ENCODE peak calls at places on chromosome 16, in nine cellular contexts. One of them, this sample, is unnamed.

GRCh38 chr16:72848759-72849664 is 198.9 kb downstream of the ZFHX3 start:
- DNase-seq in CD4-positive, CD25-positive, alpha-beta regulatory T cell: no peak
- DNase-seq in SK-MEL-5: peak; percentile 8
- DNase-seq in NCI-H1105 treated with DMSO at 0.1 percent for 48 hours: peak; percentile 77
- DNase-seq in coronary artery: peak; percentile 98
- DNase-seq in activated T-helper 1 cell treated with Interleukin-2 at 50 U/mL for 16 hours: no peak
- DNase-seq in heart right ventricle: peak; percentile 89
- DNase-seq in HuH-7: peak; percentile 32
- DNase-seq in stimulated activated CD4-positive, alpha-beta T cell treated with anti-CD3 and anti-CD28 coated beads, Interleukin-4, amount 100 ng/mL, for 24 hours: no peak
- DNase-seq in this sample: no peak

GRCh38 chr16:53805113-53805512 is 101.2 kb downstream of the FTO start:
- DNase-seq in CD4-positive, CD25-positive, alpha-beta regulatory T cell: no peak
- DNase-seq in SK-MEL-5: no peak
- DNase-seq in NCI-H1105 treated with DMSO at 0.1 percent for 48 hours: no peak
- DNase-seq in coronary artery: no peak
- DNase-seq in activated T-helper 1 cell treated with Interleukin-2 at 50 U/mL for 16 hours: no peak
- DNase-seq in heart right ventricle: no peak
- DNase-seq in HuH-7: no peak
- DNase-seq in stimulated activated CD4-positive, alpha-beta T cell treated with anti-CD3 and anti-CD28 coated beads, Interleukin-4, amount 100 ng/mL, for 24 hours: no peak
- DNase-seq in this sample: no peak

GRCh38 chr16:68040506-68041288 is 17.6 kb downstream of the DUS2 start:
- DNase-seq in CD4-positive, CD25-positive, alpha-beta regulatory T cell: peak; percentile 88
- DNase-seq in SK-MEL-5: peak; percentile 70
- DNase-seq in NCI-H1105 treated with DMSO at 0.1 percent for 48 hours: peak; percentile 53
- DNase-seq in coronary artery: peak; percentile 79
- DNase-seq in activated T-helper 1 cell treated with Interleukin-2 at 50 U/mL for 16 hours: peak; percentile 81
- DNase-seq in heart right ventricle: peak; percentile 83
- DNase-seq in HuH-7: peak; percentile 91
- DNase-seq in stimulated activated CD4-positive, alpha-beta T cell treated with anti-CD3 and anti-CD28 coated beads, Interleukin-4, amount 100 ng/mL, for 24 hours: peak; percentile 90
- DNase-seq in this sample: peak; percentile 82

GRCh38 chr16:51268237-51268636 is 117.2 kb upstream of the SALL1 start:
- DNase-seq in CD4-positive, CD25-positive, alpha-beta regulatory T cell: no peak
- DNase-seq in SK-MEL-5: no peak
- DNase-seq in NCI-H1105 treated with DMSO at 0.1 percent for 48 hours: no peak
- DNase-seq in coronary artery: peak; percentile 35
- DNase-seq in activated T-helper 1 cell treated with Interleukin-2 at 50 U/mL for 16 hours: no peak
- DNase-seq in heart right ventricle: no peak
- DNase-seq in HuH-7: no peak
- DNase-seq in stimulated activated CD4-positive, alpha-beta T cell treated with anti-CD3 and anti-CD28 coated beads, Interleukin-4, amount 100 ng/mL, for 24 hours: no peak
- DNase-seq in this sample: no peak

GRCh38 chr16:77825196-77825595 is 36.8 kb downstream of the VAT1L start:
- DNase-seq in CD4-positive, CD25-positive, alpha-beta regulatory T cell: no peak
- DNase-seq in SK-MEL-5: peak; percentile 9
- DNase-seq in NCI-H1105 treated with DMSO at 0.1 percent for 48 hours: no peak
- DNase-seq in coronary artery: no peak
- DNase-seq in activated T-helper 1 cell treated with Interleukin-2 at 50 U/mL for 16 hours: no peak
- DNase-seq in heart right ventricle: no peak
- DNase-seq in HuH-7: no peak
- DNase-seq in stimulated activated CD4-positive, alpha-beta T cell treated with anti-CD3 and anti-CD28 coated beads, Interleukin-4, amount 100 ng/mL, for 24 hours: no peak
- DNase-seq in this sample: no peak

GRCh38 chr16:88582912-88583575 is 12.8 kb downstream of the ZC3H18 start:
- DNase-seq in CD4-positive, CD25-positive, alpha-beta regulatory T cell: no peak
- DNase-seq in SK-MEL-5: no peak
- DNase-seq in NCI-H1105 treated with DMSO at 0.1 percent for 48 hours: no peak
- DNase-seq in coronary artery: no peak
- DNase-seq in activated T-helper 1 cell treated with Interleukin-2 at 50 U/mL for 16 hours: no peak
- DNase-seq in heart right ventricle: no peak
- DNase-seq in HuH-7: no peak
- DNase-seq in stimulated activated CD4-positive, alpha-beta T cell treated with anti-CD3 and anti-CD28 coated beads, Interleukin-4, amount 100 ng/mL, for 24 hours: no peak
- DNase-seq in this sample: no peak

GRCh38 chr16:81885976-81886586 is 107.0 kb downstream of the PLCG2 start:
- DNase-seq in CD4-positive, CD25-positive, alpha-beta regulatory T cell: no peak
- DNase-seq in SK-MEL-5: peak; percentile 51
- DNase-seq in NCI-H1105 treated with DMSO at 0.1 percent for 48 hours: no peak
- DNase-seq in coronary artery: no peak
- DNase-seq in activated T-helper 1 cell treated with Interleukin-2 at 50 U/mL for 16 hours: no peak
- DNase-seq in heart right ventricle: no peak
- DNase-seq in HuH-7: peak; percentile 93
- DNase-seq in stimulated activated CD4-positive, alpha-beta T cell treated with anti-CD3 and anti-CD28 coated beads, Interleukin-4, amount 100 ng/mL, for 24 hours: peak; percentile 14
- DNase-seq in this sample: no peak

GRCh38 chr16:29806096-29806579 is at the start of gene MAZ:
- DNase-seq in CD4-positive, CD25-positive, alpha-beta regulatory T cell: no peak
- DNase-seq in SK-MEL-5: peak; percentile 82
- DNase-seq in NCI-H1105 treated with DMSO at 0.1 percent for 48 hours: peak; percentile 90
- DNase-seq in coronary artery: no peak
- DNase-seq in activated T-helper 1 cell treated with Interleukin-2 at 50 U/mL for 16 hours: peak; percentile 75
- DNase-seq in heart right ventricle: no peak
- DNase-seq in HuH-7: peak; percentile 84
- DNase-seq in stimulated activated CD4-positive, alpha-beta T cell treated with anti-CD3 and anti-CD28 coated beads, Interleukin-4, amount 100 ng/mL, for 24 hours: no peak
- DNase-seq in this sample: no peak

GRCh38 chr16:82016964-82017363 is 5.7 kb upstream of the SDR42E1 start:
- DNase-seq in CD4-positive, CD25-positive, alpha-beta regulatory T cell: no peak
- DNase-seq in SK-MEL-5: no peak
- DNase-seq in NCI-H1105 treated with DMSO at 0.1 percent for 48 hours: no peak
- DNase-seq in coronary artery: no peak
- DNase-seq in activated T-helper 1 cell treated with Interleukin-2 at 50 U/mL for 16 hours: no peak
- DNase-seq in heart right ventricle: no peak
- DNase-seq in HuH-7: no peak
- DNase-seq in stimulated activated CD4-positive, alpha-beta T cell treated with anti-CD3 and anti-CD28 coated beads, Interleukin-4, amount 100 ng/mL, for 24 hours: no peak
- DNase-seq in this sample: no peak

GRCh38 chr16:48126801-48127644 is 28.8 kb downstream of the ABCC12 start:
- DNase-seq in CD4-positive, CD25-positive, alpha-beta regulatory T cell: no peak
- DNase-seq in SK-MEL-5: no peak
- DNase-seq in NCI-H1105 treated with DMSO at 0.1 percent for 48 hours: peak; percentile 31
- DNase-seq in coronary artery: no peak
- DNase-seq in activated T-helper 1 cell treated with Interleukin-2 at 50 U/mL for 16 hours: no peak
- DNase-seq in heart right ventricle: no peak
- DNase-seq in HuH-7: no peak
- DNase-seq in stimulated activated CD4-positive, alpha-beta T cell treated with anti-CD3 and anti-CD28 coated beads, Interleukin-4, amount 100 ng/mL, for 24 hours: no peak
- DNase-seq in this sample: no peak

GRCh38 chr16:70254095-70254964 is 2.6 kb upstream of the EXOSC6 start:
- DNase-seq in CD4-positive, CD25-positive, alpha-beta regulatory T cell: no peak
- DNase-seq in SK-MEL-5: no peak
- DNase-seq in NCI-H1105 treated with DMSO at 0.1 percent for 48 hours: no peak
- DNase-seq in coronary artery: no peak
- DNase-seq in activated T-helper 1 cell treated with Interleukin-2 at 50 U/mL for 16 hours: no peak
- DNase-seq in heart right ventricle: no peak
- DNase-seq in HuH-7: no peak
- DNase-seq in stimulated activated CD4-positive, alpha-beta T cell treated with anti-CD3 and anti-CD28 coated beads, Interleukin-4, amount 100 ng/mL, for 24 hours: no peak
- DNase-seq in this sample: no peak